ENCODE peak calls at places on chromosome 9, in ten cellular contexts. V is EL; H is iris pigment epithelial cell; Q is thoracic aorta; L is NCI-H1092 treated with DMSO at 0.1 percent for 48 hours; N is NCI-H510A treated with DMSO at 0.1 percent for 48 hours; B is AG10803; M is ACHN; O is NT2/D1; C is stimulated activated CD8-positive, alpha-beta memory T cell treated with anti-CD3 and anti-CD28 coated beads, Interleukin-7, amount 100 ng/mL, for 4 hours. I is an unnamed sample.
A peak's percentile ranks its signal among the peaks of the same experiment; 100 is the strongest.

GRCh38 chr9:70868661-70869652 is 252.5 kb downstream of the TRPM3 start:
- DNase-seq in V (no peak), H (peak; percentile 64), Q (no peak), L (no peak), N (no peak), B (no peak), M (peak; percentile 49), O (peak; percentile 5), C (no peak), I (no peak)

GRCh38 chr9:122367779-122368460 is 2.9 kb upstream of the PTGS1 start:
- DNase-seq in V (no peak), H (no peak), Q (no peak), L (no peak), N (no peak), B (no peak), M (no peak), O (no peak), C (no peak), I (no peak)

GRCh38 chr9:18320046-18320445 is 153.9 kb upstream of the ADAMTSL1 start:
- DNase-seq in V (no peak), H (no peak), Q (no peak), L (no peak), N (no peak), B (no peak), M (peak; percentile 5), O (no peak), C (no peak), I (no peak)

GRCh38 chr9:94256007-94256406 is 3.1 kb upstream of the ZNF169 start:
- DNase-seq in V (no peak), H (no peak), Q (no peak), L (no peak), N (no peak), B (no peak), M (no peak), O (no peak), C (no peak), I (no peak)

GRCh38 chr9:95003694-95004451 is 277.4 kb downstream of the AOPEP start:
- DNase-seq in V (peak; percentile 58), H (peak; percentile 80), Q (no peak), L (peak; percentile 50), N (peak; percentile 65), B (peak; percentile 67), M (peak; percentile 63), O (no peak), C (no peak), I (peak; percentile 41)

GRCh38 chr9:94973491-94973941 is 247.0 kb downstream of the AOPEP start:
- DNase-seq in V (peak; percentile 20), H (peak; percentile 81), Q (no peak), L (no peak), N (peak; percentile 33), B (peak; percentile 72), M (no peak), O (no peak), C (no peak), I (no peak)

GRCh38 chr9:129237195-129237611 is 59.1 kb upstream of the IER5L start:
- DNase-seq in V (peak; percentile 68), H (peak; percentile 68), Q (no peak), L (no peak), N (no peak), B (peak; percentile 40), M (peak; percentile 38), O (no peak), C (peak; percentile 54), I (peak; percentile 45)

GRCh38 chr9:134365791-134366222 is 39.6 kb downstream of the RXRA start:
- DNase-seq in V (no peak), H (no peak), Q (no peak), L (peak; percentile 92), N (no peak), B (peak; percentile 65), M (no peak), O (no peak), C (no peak), I (no peak)

GRCh38 chr9:130549093-130549735 is 30.2 kb upstream of the FUBP3 start:
- DNase-seq in V (no peak), H (no peak), Q (no peak), L (peak; percentile 28), N (no peak), B (no peak), M (no peak), O (no peak), C (no peak), I (no peak)

GRCh38 chr9:134475051-134475790 is 149.0 kb downstream of the RXRA start:
- DNase-seq in V (peak; percentile 81), H (peak; percentile 82), Q (no peak), L (no peak), N (no peak), B (peak; percentile 87), M (no peak), O (no peak), C (no peak), I (no peak)

GRCh38 chr9:14221558-14221957 is 92.4 kb downstream of the NFIB start:
- DNase-seq in V (peak; percentile 87), H (peak; percentile 65), Q (no peak), L (no peak), N (no peak), B (peak; percentile 87), M (peak; percentile 95), O (no peak), C (no peak), I (peak; percentile 66)

I was measured in RCC 7860.